ENCODE peak calls at places on chromosomes 16 and 17, in eight cellular contexts. R is amniotic stem cell; K is T-helper 9 cell; N is OCI-LY7; T is kidney glomerular epithelial cell; P is NCI-H460; H is midbrain; D is CD4-positive, CD25-positive, alpha-beta regulatory T cell. V is an unnamed sample.

GRCh38 chr16:56364865-56365264 is 60.5 kb downstream of the AMFR start:
- DNase-seq in T (no peak), H (no peak), K (no peak), N (no peak), R (no peak), D (no peak), P (no peak), V (no peak)

GRCh38 chr17:72518810-72519597 is 398.2 kb downstream of the SOX9 start:
- DNase-seq in T (peak; percentile 22), P (no peak), H (peak; percentile 18), N (no peak), K (no peak), D (no peak), R (no peak), V (no peak)

GRCh38 chr16:23384878-23385277 is 68.1 kb downstream of the COG7 start:
- DNase-seq in D (no peak), H (no peak), N (no peak), R (no peak), P (no peak), T (no peak), K (no peak), V (no peak)

GRCh38 chr17:47266782-47267181 is 13.2 kb downstream of the ITGB3 start:
- DNase-seq in P (no peak), K (no peak), T (peak; percentile 76), R (no peak), H (no peak), D (no peak), N (no peak), V (no peak)

GRCh38 chr17:21252875-21253645 is at the start of gene NATD1:
- DNase-seq in T (peak; percentile 73), N (peak; percentile 90), H (peak; percentile 87), R (peak; percentile 44), D (peak; percentile 93), P (peak; percentile 65), K (peak; percentile 71), V (peak; percentile 74)

GRCh38 chr16:86026136-86026905 is 127.4 kb downstream of the IRF8 start:
- DNase-seq in H (no peak), D (no peak), T (no peak), P (no peak), K (no peak), N (no peak), R (no peak), V (no peak)

GRCh38 chr16:30113711-30114333 is 485 bp upstream of the GDPD3 start:
- DNase-seq in P (no peak), T (no peak), K (no peak), D (no peak), R (no peak), H (no peak), N (no peak), V (no peak)

GRCh38 chr17:27929990-27930389 is 36.8 kb upstream of the LYRM9 start:
- DNase-seq in P (no peak), K (no peak), N (no peak), R (no peak), D (no peak), H (no peak), T (peak; percentile 57), V (no peak)

GRCh38 chr17:73267648-73268537 is 6.2 kb upstream of the CPSF4L start:
- DNase-seq in H (peak; percentile 79), N (no peak), D (no peak), R (no peak), K (no peak), P (no peak), T (no peak), V (no peak)

GRCh38 chr16:4924593-4925378 is 12.2 kb downstream of the PPL start:
- DNase-seq in N (no peak), D (no peak), T (no peak), K (no peak), H (no peak), P (no peak), R (no peak), V (no peak)

GRCh38 chr17:33338242-33338641 is 45.1 kb upstream of the ASIC2 start:
- DNase-seq in D (no peak), H (no peak), P (no peak), N (no peak), R (no peak), K (no peak), T (no peak), V (no peak)

GRCh38 chr17:63477471-63478440 is 895 bp downstream of the ACE start:
- DNase-seq in D (no peak), H (no peak), K (no peak), R (no peak), T (no peak), P (no peak), N (no peak), V (no peak)

GRCh38 chr16:84281077-84281476 is 13.6 kb upstream of the WFDC1 start:
- DNase-seq in N (peak; percentile 56), P (no peak), K (no peak), D (peak; percentile 11), R (no peak), H (no peak), T (no peak), V (no peak)

GRCh38 chr17:57970706-57971105 is 15.5 kb upstream of the CUEDC1 start:
- DNase-seq in P (no peak), T (no peak), R (no peak), H (no peak), K (no peak), N (no peak), D (no peak), V (no peak)

GRCh38 chr16:766820-767640 is 6.5 kb downstream of the MSLN start:
- DNase-seq in T (no peak), P (no peak), K (no peak), R (no peak), D (no peak), H (no peak), N (no peak), V (no peak)

GRCh38 chr16:85376292-85377095 is 236.6 kb upstream of the GSE1 start:
- DNase-seq in H (peak; percentile 63), R (no peak), N (no peak), D (no peak), K (no peak), P (no peak), T (no peak), V (no peak)

GRCh38 chr16:3992297-3993051 is 112.0 kb upstream of the CREBBP start:
- DNase-seq in N (no peak), T (no peak), K (no peak), D (no peak), P (no peak), H (no peak), R (no peak), V (no peak)

GRCh38 chr16:69412287-69412686 is 12.1 kb upstream of the CYB5B start:
- DNase-seq in R (no peak), K (no peak), N (no peak), P (no peak), T (no peak), D (no peak), H (no peak), V (no peak)

GRCh38 chr17:35368086-35368824 is 5.2 kb downstream of the SLFN11 start:
- DNase-seq in D (peak; percentile 87), R (no peak), P (no peak), T (no peak), N (peak; percentile 62), K (no peak), H (peak; percentile 43), V (peak; percentile 33)

GRCh38 chr17:73647331-73647730 is 3.1 kb upstream of the SDK2 start:
- DNase-seq in T (no peak), D (no peak), R (no peak), N (no peak), K (no peak), H (no peak), P (no peak), V (no peak)

GRCh38 chr17:59105852-59106462 is 723 bp downstream of the TRIM37 start:
- DNase-seq in T (peak; percentile 13), N (peak; percentile 50), H (peak; percentile 46), R (peak; percentile 6), K (peak; percentile 73), P (peak; percentile 21), D (peak; percentile 84), V (no peak)

GRCh38 chr16:12393208-12393607 is 410.5 kb downstream of the CPPED1 start:
- DNase-seq in D (no peak), N (no peak), K (no peak), H (no peak), P (no peak), R (no peak), T (no peak), V (no peak)

GRCh38 chr17:9023389-9024210 is 2.3 kb downstream of the NTN1 start:
- DNase-seq in T (no peak), N (no peak), H (no peak), K (no peak), P (no peak), D (no peak), R (no peak), V (no peak)

GRCh38 chr16:50501251-50501650 is 46.9 kb upstream of the NKD1 start:
- DNase-seq in N (no peak), R (no peak), K (no peak), T (no peak), D (no peak), H (no peak), P (no peak), V (no peak)

GRCh38 chr17:7290166-7290565 is 4.3 kb downstream of the YBX2 start:
- DNase-seq in H (no peak), D (no peak), P (no peak), K (no peak), N (no peak), R (no peak), T (no peak), V (no peak)

GRCh38 chr17:16879686-16880085 is 92.2 kb downstream of the TNFRSF13B start:
- DNase-seq in N (no peak), R (no peak), T (no peak), H (no peak), P (no peak), D (no peak), K (no peak), V (no peak)

GRCh38 chr17:51761105-51761504 is 397.4 kb downstream of the CA10 start:
- DNase-seq in R (no peak), N (no peak), T (no peak), P (no peak), H (no peak), K (no peak), D (no peak), V (no peak)

GRCh38 chr16:35363510-35363909 is 1904.1 kb downstream of the TP53TG3F start:
- DNase-seq in R (no peak), P (no peak), K (no peak), H (no peak), T (no peak), N (no peak), D (no peak), V (no peak)

GRCh38 chr16:81686391-81687182 is 92.5 kb upstream of the PLCG2 start:
- DNase-seq in T (no peak), N (no peak), H (no peak), D (no peak), P (no peak), K (no peak), R (no peak), V (no peak)

GRCh38 chr17:10557422-10557821 is 8.0 kb upstream of the MYH2 start:
- DNase-seq in K (no peak), H (no peak), P (no peak), T (no peak), D (no peak), N (no peak), R (no peak), V (no peak)

GRCh38 chr16:70565053-70565452 is 41.4 kb downstream of the SF3B3 start:
- DNase-seq in H (no peak), P (no peak), D (no peak), K (no peak), T (no peak), R (no peak), N (no peak), V (no peak)

GRCh38 chr16:4202615-4203014 is 39.3 kb downstream of the SRL start:
- DNase-seq in R (no peak), K (no peak), N (no peak), P (no peak), D (no peak), T (no peak), H (no peak), V (no peak)

GRCh38 chr17:30379303-30380105 is 777 bp downstream of the CPD start:
- DNase-seq in P (no peak), N (peak; percentile 30), K (peak; percentile 15), R (no peak), H (peak; percentile 27), D (peak; percentile 38), T (no peak), V (peak; percentile 18)

GRCh38 chr17:47727704-47728036 is 5.4 kb upstream of the TBX21 start:
- DNase-seq in H (no peak), T (no peak), D (no peak), R (no peak), K (no peak), N (no peak), P (no peak), V (no peak)